ENCODE peak calls at places on chromosomes 7 and 10, in four cellular contexts. N is Panc1, I is mammary epithelial cell, Q is epithelial cell of esophagus. Y is an unnamed sample.

GRCh38 chr10:12241810-12242529 is 46.0 kb downstream of the CDC123 start:
- DNase-seq in N (no peak), I (peak), Q (peak), Y (no peak)

GRCh38 chr7:33258561-33258960 is 129.2 kb downstream of the BBS9 start:
- DNase-seq in N (no peak), I (no peak), Q (no peak), Y (no peak)

GRCh38 chr7:116579835-116580234 is 55.0 kb downstream of the CAV1 start:
- DNase-seq in N (no peak), I (no peak), Q (no peak), Y (no peak)

GRCh38 chr7:145624618-145625017 is 492.0 kb upstream of the CNTNAP2 start:
- DNase-seq in N (peak), I (no peak), Q (no peak), Y (no peak)

GRCh38 chr10:130929422-130930325 is 381.8 kb downstream of the TCERG1L start:
- DNase-seq in N (no peak), I (no peak), Q (no peak), Y (no peak)

GRCh38 chr7:113730309-113730955 is 188.4 kb downstream of the PPP1R3A start:
- DNase-seq in N (no peak), I (peak), Q (peak), Y (no peak)

GRCh38 chr7:158266426-158266816 is 321.2 kb downstream of the PTPRN2 start:
- DNase-seq in N (no peak), I (no peak), Q (no peak), Y (no peak)

GRCh38 chr7:148699024-148699771 is 495 bp downstream of the CUL1 start:
- DNase-seq in N (no peak), I (peak), Q (peak), Y (no peak)

GRCh38 chr10:19920075-19920726 is 104.0 kb downstream of the PLXDC2 start:
- DNase-seq in N (no peak), I (peak), Q (no peak), Y (no peak)

GRCh38 chr7:131633342-131633843 is 77.0 kb upstream of the PODXL start:
- DNase-seq in N (no peak), I (peak), Q (peak), Y (no peak)

GRCh38 chr7:38796636-38797501 is 112.1 kb downstream of the VPS41 start:
- DNase-seq in N (peak), I (peak), Q (peak), Y (peak)

GRCh38 chr7:127891854-127892438 is 139.3 kb downstream of the LRRC4 start:
- DNase-seq in N (no peak), I (no peak), Q (no peak), Y (no peak)

GRCh38 chr10:5628798-5629788 is 37.3 kb downstream of the ASB13 start:
- DNase-seq in N (no peak), I (no peak), Q (no peak), Y (no peak)

GRCh38 chr10:17476073-17476472 is 21.7 kb upstream of the ST8SIA6 start:
- DNase-seq in N (no peak), I (no peak), Q (no peak), Y (peak)

GRCh38 chr10:3433988-3434387 is 261.4 kb upstream of the PITRM1 start:
- DNase-seq in N (no peak), I (no peak), Q (no peak), Y (no peak)

GRCh38 chr7:134442441-134443220 is 16.3 kb downstream of the AKR1B1 start:
- DNase-seq in N (no peak), I (no peak), Q (no peak), Y (no peak)

GRCh38 chr10:92750788-92751533 is 61.2 kb downstream of the HHEX start:
- DNase-seq in N (no peak), I (no peak), Q (no peak), Y (no peak)

GRCh38 chr7:149277871-149278270 is 15.9 kb downstream of the ZNF783 start:
- DNase-seq in N (no peak), I (no peak), Q (no peak), Y (no peak)

GRCh38 chr7:151429555-151430331 is 10.2 kb downstream of the CRYGN start:
- DNase-seq in N (no peak), I (no peak), Q (peak), Y (peak)

DNA sequence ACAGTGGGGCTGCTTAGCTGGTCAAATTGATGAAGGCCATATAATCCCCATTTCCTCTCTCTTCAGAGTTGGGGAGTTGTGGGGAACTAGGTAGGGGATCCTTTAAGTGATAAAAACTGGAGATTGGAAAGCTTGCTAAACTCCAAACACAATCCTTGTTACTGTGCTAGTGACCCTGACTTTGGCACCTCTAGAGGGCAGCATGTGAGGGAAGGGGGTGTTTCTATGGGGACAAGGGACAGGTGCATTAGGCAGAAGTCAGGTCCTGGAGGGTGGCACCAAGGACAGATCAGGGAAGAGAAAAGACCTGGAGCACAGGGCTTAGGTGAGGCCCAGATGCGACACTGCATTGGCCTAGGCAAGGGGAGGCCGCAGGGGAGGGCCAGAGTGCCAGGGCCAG is 66.9 kb downstream of the CDHR3 start:
- DNase-seq in N (no peak), I (no peak), Q (no peak), Y (no peak)
- TF ChIP-seq CTCF in N (no peak), I (peak), Q (no peak), Y (peak)

DNA sequence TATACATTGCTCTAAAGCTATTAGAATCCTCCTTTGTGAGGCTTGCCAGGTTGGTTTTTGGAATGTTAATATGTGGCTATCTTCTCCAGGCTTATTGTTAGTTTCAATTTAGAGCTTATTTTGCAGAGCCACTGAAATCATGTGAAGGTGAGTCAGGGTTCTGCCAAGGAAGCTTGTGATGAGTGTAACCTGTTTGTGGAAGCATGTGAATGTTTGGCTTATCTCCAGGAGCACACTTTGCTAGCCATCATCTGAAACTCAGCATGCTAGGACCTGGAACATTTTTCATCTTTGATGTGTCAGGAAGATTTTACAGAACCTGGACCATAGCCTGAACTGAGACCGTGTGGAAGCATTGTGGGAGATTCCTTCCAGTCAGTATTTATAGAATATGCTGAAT is 197.3 kb downstream of the PPP1R9A start:
- DNase-seq in N (peak), I (peak), Q (peak), Y (no peak)
- H3K4me3 ChIP-seq in N (no peak), I (no peak), Q (no peak), Y (no peak)

GRCh38 chr10:86179961-86180360 is 186.6 kb downstream of the GRID1 start:
- DNase-seq in N (no peak), I (no peak), Q (no peak), Y (no peak)

GRCh38 chr10:86176850-86177249 is 189.7 kb downstream of the GRID1 start:
- DNase-seq in N (no peak), I (no peak), Q (no peak), Y (no peak)

GRCh38 chr10:86179143-86179505 is 187.5 kb downstream of the GRID1 start:
- DNase-seq in N (no peak), I (no peak), Q (no peak), Y (no peak)

GRCh38 chr10:86177483-86178155 is 189.0 kb downstream of the GRID1 start:
- DNase-seq in N (no peak), I (no peak), Q (no peak), Y (no peak)

DNA sequence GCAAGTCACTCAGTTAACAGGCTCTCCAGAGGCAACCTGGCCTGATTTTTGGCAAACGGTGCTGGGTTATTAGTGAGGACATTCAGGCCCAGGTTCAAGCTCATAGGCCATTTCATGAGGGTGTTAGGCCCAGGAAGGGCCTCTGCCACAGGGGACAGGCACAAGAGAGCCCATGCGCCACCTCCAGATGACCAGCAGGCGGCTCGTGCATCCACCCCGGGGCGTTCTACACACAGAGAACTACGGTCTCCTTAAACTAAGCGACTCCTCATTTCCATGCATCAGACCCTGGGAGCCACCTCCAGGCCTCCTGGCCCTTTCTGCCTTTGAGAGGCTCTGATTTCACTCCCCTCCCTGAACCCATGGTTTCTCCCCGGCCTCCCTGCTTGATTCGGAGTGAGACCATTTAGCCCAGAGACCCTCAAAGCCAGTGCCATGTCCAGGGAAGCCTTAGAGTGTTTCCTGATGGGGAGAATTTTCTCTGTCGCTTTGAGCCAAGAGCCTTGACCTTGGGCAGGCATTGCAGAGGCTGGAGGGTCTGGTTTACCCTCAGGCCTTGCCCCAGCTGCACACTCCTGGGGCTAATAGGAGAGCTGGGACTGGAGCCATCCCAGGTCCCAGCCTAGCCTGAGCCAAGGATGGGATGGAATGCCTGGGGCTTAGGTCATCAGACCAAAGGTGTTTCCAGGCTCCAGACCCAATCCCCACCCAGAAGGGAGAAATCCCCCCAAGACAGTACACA is 188.0 kb downstream of the GRID1 start:
- DNase-seq in N (no peak), I (no peak), Q (no peak), Y (no peak)
- TF ChIP-seq CTCF in N (peak), I (no peak), Q (no peak), Y (peak)

GRCh38 chr7:143331179-143331825 is 15.4 kb downstream of the CLCN1 start:
- DNase-seq in N (peak), I (peak), Q (peak), Y (no peak)
- H3K4me3 ChIP-seq in N (no peak), I (no peak), Q (no peak), Y (no peak)

GRCh38 chr7:22725585-22725984 is 1.4 kb upstream of the IL6 start:
- DNase-seq in N (no peak), I (no peak), Q (no peak), Y (peak)
- TF ChIP-seq CTCF in N (no peak), I (no peak), Q (no peak), Y (peak)

GRCh38 chr10:93875032-93875358 is 18.8 kb upstream of the SLC35G1 start:
- DNase-seq in N (no peak), I (peak), Q (no peak), Y (no peak)

GRCh38 chr10:93873427-93874115 is 20.2 kb upstream of the SLC35G1 start:
- DNase-seq in N (no peak), I (peak), Q (peak), Y (no peak)

GRCh38 chr10:93872776-93873175 is 21.0 kb upstream of the SLC35G1 start:
- DNase-seq in N (no peak), I (no peak), Q (no peak), Y (no peak)

GRCh38 chr10:93876391-93876790 is 17.4 kb upstream of the SLC35G1 start:
- DNase-seq in N (no peak), I (peak), Q (no peak), Y (no peak)

DNA sequence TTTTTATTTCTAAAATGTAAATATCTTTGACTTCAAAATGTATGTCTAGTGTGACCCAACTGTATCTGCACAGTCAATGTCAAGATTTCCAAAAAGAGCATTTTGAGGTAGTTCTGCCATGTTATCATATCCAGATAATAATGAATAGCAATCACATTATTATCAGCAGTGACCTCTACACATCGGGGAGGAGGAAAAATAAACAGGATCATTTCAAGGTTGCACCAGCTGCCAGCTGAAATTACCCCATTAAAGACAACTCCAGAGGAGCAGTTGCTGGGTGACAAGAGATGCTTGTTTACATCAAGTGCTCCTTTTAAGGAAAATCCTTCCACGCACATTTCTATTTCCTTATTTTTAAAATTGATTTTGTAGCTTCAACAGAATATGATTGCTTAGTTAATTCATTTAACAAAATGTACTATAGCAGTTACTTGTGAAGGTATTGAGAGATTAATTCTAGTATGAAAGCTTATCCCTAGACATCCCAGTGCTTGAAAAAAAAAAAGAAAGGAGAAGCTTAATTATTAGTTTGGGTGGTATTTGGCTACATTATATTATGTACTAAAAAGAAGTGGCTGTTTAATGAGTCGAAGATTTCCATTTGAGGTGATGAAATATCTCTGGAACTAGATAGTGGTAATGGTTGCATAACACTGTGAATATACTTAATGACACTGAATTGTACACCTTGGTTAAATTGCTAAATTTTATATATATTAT is 19.3 kb upstream of the SLC35G1 start:
- DNase-seq in N (no peak), I (no peak), Q (peak), Y (no peak)
- H3K4me3 ChIP-seq in N (no peak), I (no peak), Q (no peak), Y (no peak)

GRCh38 chr7:129531721-129532120 is 29.4 kb downstream of the SMKR1 start:
- DNase-seq in N (no peak), I (no peak), Q (no peak), Y (no peak)

GRCh38 chr7:129530881-129531391 is 28.6 kb downstream of the SMKR1 start:
- DNase-seq in N (peak), I (peak), Q (peak), Y (peak)

GRCh38 chr7:129529643-129530042 is 27.3 kb downstream of the SMKR1 start:
- DNase-seq in N (no peak), I (no peak), Q (no peak), Y (no peak)

GRCh38 chr7:129535896-129536295 is 33.6 kb downstream of the SMKR1 start:
- DNase-seq in N (no peak), I (no peak), Q (no peak), Y (no peak)

DNA sequence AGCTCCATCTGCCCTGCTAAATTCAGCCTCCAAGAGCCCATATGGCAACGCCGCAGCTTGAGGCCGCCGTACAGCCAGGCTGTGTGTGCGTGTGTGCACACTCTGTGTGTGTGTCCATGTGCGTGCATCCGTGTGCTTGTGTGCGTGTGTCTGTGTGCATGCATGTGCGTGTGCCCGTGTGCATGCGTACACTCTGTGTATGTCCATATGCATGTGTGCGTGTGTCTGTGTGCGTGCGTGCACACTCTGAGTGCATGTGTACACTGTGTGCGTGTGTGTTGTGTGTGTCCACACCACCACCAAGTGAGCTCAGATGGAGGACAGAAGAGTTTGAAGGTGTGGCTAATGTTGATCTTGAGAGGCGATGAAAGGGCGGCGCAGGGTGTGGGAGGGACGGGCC is 30.0 kb downstream of the SMKR1 start:
- DNase-seq in N (no peak), I (no peak), Q (no peak), Y (no peak)
- TF ChIP-seq CTCF in N (no peak), I (no peak), Q (no peak), Y (no peak)

GRCh38 chr7:27180431-27181175 is 4.4 kb downstream of the HOXA11 start:
- DNase-seq in N (no peak), I (no peak), Q (no peak), Y (no peak)
- H3K4me3 ChIP-seq in N (no peak), I (no peak), Q (no peak), Y (no peak)

DNA sequence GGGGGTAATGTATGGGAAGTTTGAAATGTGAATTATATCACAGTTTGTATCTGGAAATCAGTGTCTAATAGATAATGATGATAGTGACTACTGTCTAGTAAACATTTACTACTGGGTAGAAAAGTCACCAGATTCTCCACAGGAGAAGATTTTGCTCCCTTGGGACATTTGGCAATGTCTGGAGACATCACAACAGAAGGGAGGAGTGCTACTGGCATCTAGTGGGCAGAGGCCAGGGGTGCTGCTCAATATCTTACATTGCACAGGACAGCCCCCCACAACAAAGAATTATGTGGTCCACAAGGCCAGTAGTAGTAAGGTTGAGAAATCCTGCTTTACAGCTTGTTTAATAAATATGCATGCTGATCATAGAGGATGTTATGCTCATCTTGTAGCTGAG is 92.3 kb upstream of the PRPS1L1 start:
- DNase-seq in N (no peak), I (no peak), Q (peak), Y (no peak)
- TF ChIP-seq CTCF in N (peak), I (peak), Q (peak), Y (peak)

GRCh38 chr10:49433069-49433468 is 37.2 kb upstream of the DRGX start:
- DNase-seq in N (no peak), I (no peak), Q (no peak), Y (no peak)
- H3K4me3 ChIP-seq in N (no peak), I (no peak), Q (no peak), Y (no peak)